ENCODE peak calls at places on chromosome 12, in four cellular contexts. J is HepG2, T is H1, R is GM12878. N is an unnamed sample.

GRCh38 chr12:81332054-81332453 is 254.2 kb downstream of the ACSS3 start:
- DNase-seq in R (no peak), T (no peak), J (no peak), N (no peak)

GRCh38 chr12:8493084-8493483 is 20.2 kb upstream of the CLEC4D start:
- DNase-seq in J (no peak), R (peak), T (no peak), N (no peak)

GRCh38 chr12:82608706-82609105 is 78.0 kb upstream of the TMTC2 start:
- DNase-seq in R (no peak), J (no peak), T (no peak), N (no peak)

GRCh38 chr12:65810036-65810435 is 14.2 kb upstream of the HMGA2 start:
- DNase-seq in R (no peak), T (no peak), J (no peak), N (no peak)

GRCh38 chr12:4157122-4157521 is 116.4 kb upstream of the CCND2 start:
- DNase-seq in R (no peak), T (no peak), J (no peak), N (no peak)

GRCh38 chr12:6774557-6775062 is 2.3 kb downstream of the LAG3 start:
- DNase-seq in T (no peak), J (no peak), R (no peak), N (no peak)

GRCh38 chr12:66803972-66804371 is 125.1 kb upstream of the GRIP1 start:
- DNase-seq in R (no peak), J (no peak), T (no peak), N (no peak)

GRCh38 chr12:123808167-123808566 is 46.1 kb downstream of the DNAH10 start:
- DNase-seq in R (no peak), J (peak), T (no peak), N (peak)

GRCh38 chr12:52602552-52602951 is 1.3 kb upstream of the KRT72 start:
- DNase-seq in R (no peak), J (no peak), T (peak), N (no peak)

GRCh38 chr12:4269279-4269991 is 4.1 kb upstream of the CCND2 start:
- DNase-seq in R (no peak), T (peak), J (no peak), N (peak)

GRCh38 chr12:88856201-88856600 is 275.9 kb upstream of the KITLG start:
- DNase-seq in J (peak), T (no peak), R (no peak), N (no peak)

GRCh38 chr12:71771069-71771468 is 16.4 kb downstream of the RAB21 start:
- DNase-seq in J (no peak), T (no peak), R (no peak), N (no peak)

GRCh38 chr12:39440781-39441180 is 2.1 kb downstream of the KIF21A start:
- DNase-seq in J (no peak), T (no peak), R (no peak), N (peak)

GRCh38 chr12:6751767-6752166 is 1.2 kb downstream of the MLF2 start:
- DNase-seq in R (no peak), T (no peak), J (no peak), N (no peak)

GRCh38 chr12:108832730-108833354 is 24.5 kb downstream of the SSH1 start:
- DNase-seq in T (no peak), R (no peak), J (no peak), N (no peak)

GRCh38 chr12:108914031-108914630 is 34.2 kb downstream of the DAO start:
- DNase-seq in T (no peak), R (no peak), J (no peak), N (no peak)

GRCh38 chr12:1073652-1074051 is 82.6 kb downstream of the ERC1 start:
- DNase-seq in R (no peak), J (no peak), T (no peak), N (no peak)

GRCh38 chr12:90166671-90167070 is 458.0 kb upstream of the ATP2B1 start:
- DNase-seq in T (no peak), R (no peak), J (no peak), N (no peak)

GRCh38 chr12:48027183-48028002 is 23.1 kb upstream of the COL2A1 start:
- DNase-seq in R (no peak), T (peak), J (no peak), N (no peak)

DNA sequence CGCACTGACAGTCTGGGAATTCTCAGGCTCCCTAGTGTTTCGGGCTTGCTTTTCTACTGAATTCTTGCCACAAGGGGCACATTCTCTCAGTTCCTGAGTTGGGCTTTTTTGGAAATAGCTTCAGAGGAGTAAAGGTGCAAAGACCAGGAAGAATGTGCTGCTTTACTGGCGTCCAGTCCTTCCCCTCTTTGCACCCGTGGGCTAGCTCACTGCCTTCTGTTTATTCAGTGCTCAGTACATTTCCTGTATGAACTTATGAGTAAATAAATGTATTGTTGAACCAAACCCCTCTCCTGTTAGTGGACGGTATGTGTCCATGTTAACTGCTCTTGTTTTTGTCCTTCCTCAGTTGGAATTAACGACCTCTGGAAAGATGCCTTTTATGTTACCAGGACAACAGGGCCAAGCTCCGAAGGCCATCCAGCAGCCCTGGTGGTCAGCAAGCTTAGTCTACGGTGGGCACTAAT is 24.0 kb downstream of the GSG1 start:
- DNase-seq in R (no peak), T (no peak), J (peak), N (no peak)
- TF ChIP-seq YY1 in R (no peak), T (no peak), J (no peak), N (no peak)

GRCh38 chr12:50549885-50550284 is 45.1 kb downstream of the DIP2B start:
- DNase-seq in R (no peak), J (no peak), T (no peak), N (no peak)

GRCh38 chr12:50547742-50548141 is 43.0 kb downstream of the DIP2B start:
- DNase-seq in T (no peak), R (no peak), J (no peak), N (no peak)

GRCh38 chr12:50554651-50555050 is 49.9 kb downstream of the DIP2B start:
- DNase-seq in J (no peak), R (no peak), T (no peak), N (no peak)

GRCh38 chr12:50551866-50552265 is 47.1 kb downstream of the DIP2B start:
- DNase-seq in R (no peak), T (no peak), J (no peak), N (no peak)

DNA sequence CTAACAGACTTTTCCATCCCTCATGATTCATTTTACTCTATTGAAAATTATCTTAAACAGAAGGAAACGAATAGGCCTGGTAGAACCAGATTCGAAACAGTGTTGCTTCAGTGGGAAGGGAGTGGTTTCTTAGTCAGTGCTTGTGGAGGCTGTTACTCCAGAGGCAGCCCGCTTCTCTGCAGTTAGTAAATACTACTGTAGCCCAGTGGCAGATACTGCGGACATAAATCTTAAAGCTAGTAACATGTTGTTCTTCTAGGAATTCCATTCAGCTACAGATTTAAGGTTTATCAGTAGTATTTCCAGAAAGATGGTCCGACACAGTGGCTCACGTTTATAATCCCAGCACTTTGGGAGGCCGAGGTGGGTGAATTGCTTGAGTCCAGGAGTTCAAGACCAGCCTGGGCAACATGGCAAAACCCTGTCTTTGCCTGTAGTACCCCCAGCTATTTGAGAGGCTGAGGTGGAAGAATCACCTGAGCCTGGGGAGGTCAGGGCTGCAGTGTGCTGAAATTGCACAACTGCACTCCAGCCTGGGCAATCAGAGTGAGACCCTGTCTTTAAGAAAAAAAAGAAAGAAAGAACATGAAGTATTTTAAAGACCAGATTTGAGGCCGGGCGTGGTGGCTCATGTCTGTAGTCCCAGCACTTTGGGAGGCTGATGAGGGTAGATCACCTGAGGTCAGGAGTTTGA is 45.9 kb downstream of the DIP2B start:
- DNase-seq in R (no peak), T (no peak), J (no peak), N (peak)
- TF ChIP-seq BRCA1 in R (no peak), T (no peak), J (no peak), N (no peak)

GRCh38 chr12:113582521-113583218 is 111.0 kb upstream of the LHX5 start:
- DNase-seq in T (no peak), J (no peak), R (no peak), N (peak)
- TF ChIP-seq YY1 in T (no peak), J (no peak), R (no peak), N (peak)

GRCh38 chr12:5438671-5439200 is 6.8 kb downstream of the NTF3 start:
- DNase-seq in T (no peak), R (no peak), J (no peak), N (no peak)
- TF ChIP-seq BRCA1 in T (no peak), R (no peak), J (no peak), N (no peak)

GRCh38 chr12:113934946-113935345 is 31.2 kb downstream of the RBM19 start:
- DNase-seq in J (no peak), R (no peak), T (no peak), N (no peak)

GRCh38 chr12:113934060-113934829 is 31.9 kb downstream of the RBM19 start:
- DNase-seq in R (no peak), J (no peak), T (no peak), N (no peak)

GRCh38 chr12:113932411-113933196 is 33.5 kb downstream of the RBM19 start:
- DNase-seq in J (peak), R (no peak), T (no peak), N (peak)

GRCh38 chr12:113931517-113931916 is 34.6 kb downstream of the RBM19 start:
- DNase-seq in J (no peak), R (no peak), T (no peak), N (no peak)

GRCh38 chr12:113933201-113933786 is 32.8 kb downstream of the RBM19 start:
- DNase-seq in T (no peak), J (no peak), R (no peak), N (peak)
- TF ChIP-seq YY1 in T (no peak), J (no peak), R (no peak), N (no peak)

GRCh38 chr12:76080729-76081415 is 3.6 kb downstream of the NAP1L1 start:
- DNase-seq in J (peak), R (no peak), T (no peak), N (peak)
- TF ChIP-seq BRCA1 in J (no peak), R (no peak), T (no peak), N (no peak)

GRCh38 chr12:100174506-100174905 is 26.1 kb upstream of the ACTR6 start:
- DNase-seq in J (no peak), R (no peak), T (no peak), N (no peak)
- TF ChIP-seq YY1 in J (no peak), R (no peak), T (no peak), N (no peak)

GRCh38 chr12:16347391-16348298 is at the start of gene MGST1:
- DNase-seq in J (peak), R (peak), T (peak), N (peak)
- TF ChIP-seq BRCA1 in J (peak), R (no peak), T (no peak), N (no peak)

DNA sequence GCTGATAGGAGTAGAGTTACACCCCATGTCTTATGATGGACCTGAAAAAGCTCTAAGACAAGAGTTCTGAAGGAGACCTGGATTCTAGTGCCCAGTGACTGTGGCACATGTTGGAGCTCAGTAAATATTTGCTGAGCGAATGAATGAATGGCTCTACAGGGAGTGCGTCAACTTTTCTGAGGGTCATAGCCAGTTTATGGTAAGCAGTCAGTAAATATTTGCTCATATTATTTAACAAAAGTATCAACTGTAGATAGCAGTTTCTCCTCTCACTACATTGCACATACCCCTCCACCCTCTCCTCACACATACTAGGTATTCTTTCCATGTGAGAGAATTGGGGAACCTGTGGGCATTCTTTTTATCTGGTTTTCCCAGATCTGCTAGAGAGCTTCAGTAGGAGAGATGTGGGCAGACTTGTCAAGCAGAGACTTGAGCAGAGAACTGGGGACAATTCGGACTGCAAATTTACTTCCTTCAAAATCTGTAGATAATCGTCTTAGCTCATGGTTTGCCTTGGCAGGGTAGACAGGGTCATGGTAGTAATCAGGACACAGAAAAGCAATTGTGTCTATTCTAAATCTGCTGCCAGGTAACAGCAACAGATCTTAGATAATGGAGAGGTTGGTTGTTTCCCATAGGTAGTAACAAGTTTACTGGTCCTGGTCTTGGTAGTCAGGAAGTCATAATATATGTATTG is 5.7 kb downstream of the SLC4A8 start:
- DNase-seq in J (peak), R (no peak), T (no peak), N (no peak)
- TF ChIP-seq YY1 in J (no peak), R (no peak), T (no peak), N (no peak)

N was measured in K562.